ENCODE peak calls at places on chromosomes 13 and 19, in ten cellular contexts. One of them, this sample, is unnamed.

GRCh38 chr19:13039211-13039789 is 44.0 kb downstream of the NFIX start:
- DNase-seq in tibial artery: no peak
- DNase-seq in activated B cell treated with CpG ODN at 0.5 μM for 24 hours: no peak
- DNase-seq in AG04450: no peak
- DNase-seq in iris pigment epithelial cell: no peak
- DNase-seq in coronary artery: no peak
- DNase-seq in left ventricle myocardium inferior: no peak
- DNase-seq in NCI-H82: no peak
- DNase-seq in activated T-helper 2 cell treated with anti-CD3 and anti-CD28 coated beads, Interferon-gamma antibody, Interleukin-2, Interleukin-4, amounts not matched to agents 10 μg/mL and 5 μg/mL and 100 μg/mL, durations not matched to agents 14 hours and 24 hours and 36 hours: no peak
- DNase-seq in LHCN-M2: no peak
- DNase-seq in this sample: no peak

GRCh38 chr13:114108141-114108761 is 24.2 kb downstream of the RASA3 start:
- DNase-seq in tibial artery: peak
- DNase-seq in activated B cell treated with CpG ODN at 0.5 μM for 24 hours: no peak
- DNase-seq in AG04450: no peak
- DNase-seq in iris pigment epithelial cell: no peak
- DNase-seq in coronary artery: no peak
- DNase-seq in left ventricle myocardium inferior: no peak
- DNase-seq in NCI-H82: no peak
- DNase-seq in activated T-helper 2 cell treated with anti-CD3 and anti-CD28 coated beads, Interferon-gamma antibody, Interleukin-2, Interleukin-4, amounts not matched to agents 10 μg/mL and 5 μg/mL and 100 μg/mL, durations not matched to agents 14 hours and 24 hours and 36 hours: no peak
- DNase-seq in LHCN-M2: no peak
- DNase-seq in this sample: peak

GRCh38 chr13:110206170-110206569 is 100.8 kb downstream of the COL4A1 start:
- DNase-seq in tibial artery: no peak
- DNase-seq in activated B cell treated with CpG ODN at 0.5 μM for 24 hours: no peak
- DNase-seq in AG04450: no peak
- DNase-seq in iris pigment epithelial cell: no peak
- DNase-seq in coronary artery: no peak
- DNase-seq in left ventricle myocardium inferior: no peak
- DNase-seq in NCI-H82: no peak
- DNase-seq in activated T-helper 2 cell treated with anti-CD3 and anti-CD28 coated beads, Interferon-gamma antibody, Interleukin-2, Interleukin-4, amounts not matched to agents 10 μg/mL and 5 μg/mL and 100 μg/mL, durations not matched to agents 14 hours and 24 hours and 36 hours: no peak
- DNase-seq in LHCN-M2: no peak
- DNase-seq in this sample: no peak

GRCh38 chr13:49248433-49249002 is 793 bp downstream of the CDADC1 start:
- DNase-seq in tibial artery: no peak
- DNase-seq in activated B cell treated with CpG ODN at 0.5 μM for 24 hours: no peak
- DNase-seq in AG04450: no peak
- DNase-seq in iris pigment epithelial cell: peak
- DNase-seq in coronary artery: no peak
- DNase-seq in left ventricle myocardium inferior: no peak
- DNase-seq in NCI-H82: peak
- DNase-seq in activated T-helper 2 cell treated with anti-CD3 and anti-CD28 coated beads, Interferon-gamma antibody, Interleukin-2, Interleukin-4, amounts not matched to agents 10 μg/mL and 5 μg/mL and 100 μg/mL, durations not matched to agents 14 hours and 24 hours and 36 hours: peak
- DNase-seq in LHCN-M2: peak
- DNase-seq in this sample: peak

GRCh38 chr13:97278395-97279078 is 56.4 kb downstream of the MBNL2 start:
- DNase-seq in tibial artery: no peak
- DNase-seq in activated B cell treated with CpG ODN at 0.5 μM for 24 hours: no peak
- DNase-seq in AG04450: no peak
- DNase-seq in iris pigment epithelial cell: no peak
- DNase-seq in coronary artery: no peak
- DNase-seq in left ventricle myocardium inferior: no peak
- DNase-seq in NCI-H82: no peak
- DNase-seq in activated T-helper 2 cell treated with anti-CD3 and anti-CD28 coated beads, Interferon-gamma antibody, Interleukin-2, Interleukin-4, amounts not matched to agents 10 μg/mL and 5 μg/mL and 100 μg/mL, durations not matched to agents 14 hours and 24 hours and 36 hours: no peak
- DNase-seq in LHCN-M2: no peak
- DNase-seq in this sample: no peak

GRCh38 chr19:37361994-37362393 is 8.9 kb upstream of the ZNF527 start:
- DNase-seq in tibial artery: no peak
- DNase-seq in activated B cell treated with CpG ODN at 0.5 μM for 24 hours: no peak
- DNase-seq in AG04450: peak
- DNase-seq in iris pigment epithelial cell: peak
- DNase-seq in coronary artery: no peak
- DNase-seq in left ventricle myocardium inferior: no peak
- DNase-seq in NCI-H82: no peak
- DNase-seq in activated T-helper 2 cell treated with anti-CD3 and anti-CD28 coated beads, Interferon-gamma antibody, Interleukin-2, Interleukin-4, amounts not matched to agents 10 μg/mL and 5 μg/mL and 100 μg/mL, durations not matched to agents 14 hours and 24 hours and 36 hours: no peak
- DNase-seq in LHCN-M2: peak
- DNase-seq in this sample: no peak

GRCh38 chr19:32802840-32803239 is 66.7 kb downstream of the SLC7A9 start:
- DNase-seq in tibial artery: no peak
- DNase-seq in activated B cell treated with CpG ODN at 0.5 μM for 24 hours: no peak
- DNase-seq in AG04450: no peak
- DNase-seq in iris pigment epithelial cell: no peak
- DNase-seq in coronary artery: no peak
- DNase-seq in left ventricle myocardium inferior: no peak
- DNase-seq in NCI-H82: no peak
- DNase-seq in activated T-helper 2 cell treated with anti-CD3 and anti-CD28 coated beads, Interferon-gamma antibody, Interleukin-2, Interleukin-4, amounts not matched to agents 10 μg/mL and 5 μg/mL and 100 μg/mL, durations not matched to agents 14 hours and 24 hours and 36 hours: no peak
- DNase-seq in LHCN-M2: no peak
- DNase-seq in this sample: no peak

GRCh38 chr13:50934735-50935419 is 25.3 kb downstream of the RNASEH2B start:
- DNase-seq in tibial artery: no peak
- DNase-seq in activated B cell treated with CpG ODN at 0.5 μM for 24 hours: no peak
- DNase-seq in AG04450: no peak
- DNase-seq in iris pigment epithelial cell: no peak
- DNase-seq in coronary artery: no peak
- DNase-seq in left ventricle myocardium inferior: no peak
- DNase-seq in NCI-H82: no peak
- DNase-seq in activated T-helper 2 cell treated with anti-CD3 and anti-CD28 coated beads, Interferon-gamma antibody, Interleukin-2, Interleukin-4, amounts not matched to agents 10 μg/mL and 5 μg/mL and 100 μg/mL, durations not matched to agents 14 hours and 24 hours and 36 hours: no peak
- DNase-seq in LHCN-M2: no peak
- DNase-seq in this sample: no peak

GRCh38 chr19:48419158-48419920 is 25.9 kb downstream of the GRIN2D start:
- DNase-seq in tibial artery: no peak
- DNase-seq in activated B cell treated with CpG ODN at 0.5 μM for 24 hours: peak
- DNase-seq in AG04450: no peak
- DNase-seq in iris pigment epithelial cell: peak
- DNase-seq in coronary artery: no peak
- DNase-seq in left ventricle myocardium inferior: peak
- DNase-seq in NCI-H82: peak
- DNase-seq in activated T-helper 2 cell treated with anti-CD3 and anti-CD28 coated beads, Interferon-gamma antibody, Interleukin-2, Interleukin-4, amounts not matched to agents 10 μg/mL and 5 μg/mL and 100 μg/mL, durations not matched to agents 14 hours and 24 hours and 36 hours: peak
- DNase-seq in LHCN-M2: peak
- DNase-seq in this sample: no peak

GRCh38 chr19:35392742-35393350 is 22.0 kb downstream of the GPR42 start:
- DNase-seq in tibial artery: no peak
- DNase-seq in activated B cell treated with CpG ODN at 0.5 μM for 24 hours: no peak
- DNase-seq in AG04450: no peak
- DNase-seq in iris pigment epithelial cell: no peak
- DNase-seq in coronary artery: no peak
- DNase-seq in left ventricle myocardium inferior: no peak
- DNase-seq in NCI-H82: no peak
- DNase-seq in activated T-helper 2 cell treated with anti-CD3 and anti-CD28 coated beads, Interferon-gamma antibody, Interleukin-2, Interleukin-4, amounts not matched to agents 10 μg/mL and 5 μg/mL and 100 μg/mL, durations not matched to agents 14 hours and 24 hours and 36 hours: no peak
- DNase-seq in LHCN-M2: no peak
- DNase-seq in this sample: no peak

GRCh38 chr13:31970237-31970930 is 61.2 kb upstream of the FRY start:
- DNase-seq in tibial artery: no peak
- DNase-seq in activated B cell treated with CpG ODN at 0.5 μM for 24 hours: no peak
- DNase-seq in AG04450: peak
- DNase-seq in iris pigment epithelial cell: peak
- DNase-seq in coronary artery: no peak
- DNase-seq in left ventricle myocardium inferior: no peak
- DNase-seq in NCI-H82: no peak
- DNase-seq in activated T-helper 2 cell treated with anti-CD3 and anti-CD28 coated beads, Interferon-gamma antibody, Interleukin-2, Interleukin-4, amounts not matched to agents 10 μg/mL and 5 μg/mL and 100 μg/mL, durations not matched to agents 14 hours and 24 hours and 36 hours: no peak
- DNase-seq in LHCN-M2: peak
- DNase-seq in this sample: no peak

GRCh38 chr13:97212540-97213146 is 9.5 kb upstream of the MBNL2 start:
- DNase-seq in tibial artery: no peak
- DNase-seq in activated B cell treated with CpG ODN at 0.5 μM for 24 hours: no peak
- DNase-seq in AG04450: no peak
- DNase-seq in iris pigment epithelial cell: peak
- DNase-seq in coronary artery: no peak
- DNase-seq in left ventricle myocardium inferior: no peak
- DNase-seq in NCI-H82: peak
- DNase-seq in activated T-helper 2 cell treated with anti-CD3 and anti-CD28 coated beads, Interferon-gamma antibody, Interleukin-2, Interleukin-4, amounts not matched to agents 10 μg/mL and 5 μg/mL and 100 μg/mL, durations not matched to agents 14 hours and 24 hours and 36 hours: no peak
- DNase-seq in LHCN-M2: peak
- DNase-seq in this sample: no peak

GRCh38 chr19:49128545-49129237 is 9.3 kb downstream of the PPFIA3 start:
- DNase-seq in tibial artery: no peak
- DNase-seq in activated B cell treated with CpG ODN at 0.5 μM for 24 hours: no peak
- DNase-seq in AG04450: no peak
- DNase-seq in iris pigment epithelial cell: no peak
- DNase-seq in coronary artery: no peak
- DNase-seq in left ventricle myocardium inferior: no peak
- DNase-seq in NCI-H82: no peak
- DNase-seq in activated T-helper 2 cell treated with anti-CD3 and anti-CD28 coated beads, Interferon-gamma antibody, Interleukin-2, Interleukin-4, amounts not matched to agents 10 μg/mL and 5 μg/mL and 100 μg/mL, durations not matched to agents 14 hours and 24 hours and 36 hours: no peak
- DNase-seq in LHCN-M2: no peak
- DNase-seq in this sample: no peak

GRCh38 chr13:64556391-64556790 is 2673.7 kb downstream of the PCDH9 start:
- DNase-seq in tibial artery: no peak
- DNase-seq in activated B cell treated with CpG ODN at 0.5 μM for 24 hours: no peak
- DNase-seq in AG04450: no peak
- DNase-seq in iris pigment epithelial cell: peak
- DNase-seq in coronary artery: no peak
- DNase-seq in left ventricle myocardium inferior: no peak
- DNase-seq in NCI-H82: no peak
- DNase-seq in activated T-helper 2 cell treated with anti-CD3 and anti-CD28 coated beads, Interferon-gamma antibody, Interleukin-2, Interleukin-4, amounts not matched to agents 10 μg/mL and 5 μg/mL and 100 μg/mL, durations not matched to agents 14 hours and 24 hours and 36 hours: no peak
- DNase-seq in LHCN-M2: no peak
- DNase-seq in this sample: no peak

GRCh38 chr13:20127563-20128458 is 33.0 kb downstream of the GJA3 start:
- DNase-seq in tibial artery: peak
- DNase-seq in activated B cell treated with CpG ODN at 0.5 μM for 24 hours: peak
- DNase-seq in AG04450: no peak
- DNase-seq in iris pigment epithelial cell: peak
- DNase-seq in coronary artery: peak
- DNase-seq in left ventricle myocardium inferior: peak
- DNase-seq in NCI-H82: peak
- DNase-seq in activated T-helper 2 cell treated with anti-CD3 and anti-CD28 coated beads, Interferon-gamma antibody, Interleukin-2, Interleukin-4, amounts not matched to agents 10 μg/mL and 5 μg/mL and 100 μg/mL, durations not matched to agents 14 hours and 24 hours and 36 hours: peak
- DNase-seq in LHCN-M2: peak
- DNase-seq in this sample: peak

GRCh38 chr13:30892966-30893365 is 13.1 kb upstream of the MEDAG start:
- DNase-seq in tibial artery: peak
- DNase-seq in activated B cell treated with CpG ODN at 0.5 μM for 24 hours: no peak
- DNase-seq in AG04450: no peak
- DNase-seq in iris pigment epithelial cell: peak
- DNase-seq in coronary artery: peak
- DNase-seq in left ventricle myocardium inferior: no peak
- DNase-seq in NCI-H82: peak
- DNase-seq in activated T-helper 2 cell treated with anti-CD3 and anti-CD28 coated beads, Interferon-gamma antibody, Interleukin-2, Interleukin-4, amounts not matched to agents 10 μg/mL and 5 μg/mL and 100 μg/mL, durations not matched to agents 14 hours and 24 hours and 36 hours: no peak
- DNase-seq in LHCN-M2: peak
- DNase-seq in this sample: peak

GRCh38 chr13:20828540-20829364 is 55.0 kb upstream of the EEF1AKMT1 start:
- DNase-seq in tibial artery: no peak
- DNase-seq in activated B cell treated with CpG ODN at 0.5 μM for 24 hours: no peak
- DNase-seq in AG04450: no peak
- DNase-seq in iris pigment epithelial cell: peak
- DNase-seq in coronary artery: no peak
- DNase-seq in left ventricle myocardium inferior: no peak
- DNase-seq in NCI-H82: peak
- DNase-seq in activated T-helper 2 cell treated with anti-CD3 and anti-CD28 coated beads, Interferon-gamma antibody, Interleukin-2, Interleukin-4, amounts not matched to agents 10 μg/mL and 5 μg/mL and 100 μg/mL, durations not matched to agents 14 hours and 24 hours and 36 hours: peak
- DNase-seq in LHCN-M2: peak
- DNase-seq in this sample: no peak

GRCh38 chr13:76677047-76677446 is 209.2 kb downstream of the KCTD12 start:
- DNase-seq in tibial artery: peak
- DNase-seq in activated B cell treated with CpG ODN at 0.5 μM for 24 hours: no peak
- DNase-seq in AG04450: no peak
- DNase-seq in iris pigment epithelial cell: peak
- DNase-seq in coronary artery: no peak
- DNase-seq in left ventricle myocardium inferior: peak
- DNase-seq in NCI-H82: peak
- DNase-seq in activated T-helper 2 cell treated with anti-CD3 and anti-CD28 coated beads, Interferon-gamma antibody, Interleukin-2, Interleukin-4, amounts not matched to agents 10 μg/mL and 5 μg/mL and 100 μg/mL, durations not matched to agents 14 hours and 24 hours and 36 hours: no peak
- DNase-seq in LHCN-M2: peak
- DNase-seq in this sample: no peak

GRCh38 chr19:850221-850978 is 1.7 kb upstream of the ELANE start:
- DNase-seq in tibial artery: peak
- DNase-seq in activated B cell treated with CpG ODN at 0.5 μM for 24 hours: no peak
- DNase-seq in AG04450: peak
- DNase-seq in iris pigment epithelial cell: peak
- DNase-seq in coronary artery: peak
- DNase-seq in left ventricle myocardium inferior: peak
- DNase-seq in NCI-H82: peak
- DNase-seq in activated T-helper 2 cell treated with anti-CD3 and anti-CD28 coated beads, Interferon-gamma antibody, Interleukin-2, Interleukin-4, amounts not matched to agents 10 μg/mL and 5 μg/mL and 100 μg/mL, durations not matched to agents 14 hours and 24 hours and 36 hours: no peak
- DNase-seq in LHCN-M2: peak
- DNase-seq in this sample: peak

GRCh38 chr13:32587014-32587773 is 942 bp downstream of the PDS5B start:
- DNase-seq in tibial artery: peak
- DNase-seq in activated B cell treated with CpG ODN at 0.5 μM for 24 hours: peak
- DNase-seq in AG04450: no peak
- DNase-seq in iris pigment epithelial cell: peak
- DNase-seq in coronary artery: peak
- DNase-seq in left ventricle myocardium inferior: peak
- DNase-seq in NCI-H82: peak
- DNase-seq in activated T-helper 2 cell treated with anti-CD3 and anti-CD28 coated beads, Interferon-gamma antibody, Interleukin-2, Interleukin-4, amounts not matched to agents 10 μg/mL and 5 μg/mL and 100 μg/mL, durations not matched to agents 14 hours and 24 hours and 36 hours: peak
- DNase-seq in LHCN-M2: peak
- DNase-seq in this sample: peak

GRCh38 chr13:51814825-51815650 is 11.1 kb upstream of the DHRS12 start:
- DNase-seq in tibial artery: no peak
- DNase-seq in activated B cell treated with CpG ODN at 0.5 μM for 24 hours: peak
- DNase-seq in AG04450: no peak
- DNase-seq in iris pigment epithelial cell: peak
- DNase-seq in coronary artery: no peak
- DNase-seq in left ventricle myocardium inferior: peak
- DNase-seq in NCI-H82: peak
- DNase-seq in activated T-helper 2 cell treated with anti-CD3 and anti-CD28 coated beads, Interferon-gamma antibody, Interleukin-2, Interleukin-4, amounts not matched to agents 10 μg/mL and 5 μg/mL and 100 μg/mL, durations not matched to agents 14 hours and 24 hours and 36 hours: peak
- DNase-seq in LHCN-M2: peak
- DNase-seq in this sample: peak

GRCh38 chr19:3125900-3126524 is 9.8 kb upstream of the GNA15 start:
- DNase-seq in tibial artery: peak
- DNase-seq in activated B cell treated with CpG ODN at 0.5 μM for 24 hours: peak
- DNase-seq in AG04450: no peak
- DNase-seq in iris pigment epithelial cell: peak
- DNase-seq in coronary artery: no peak
- DNase-seq in left ventricle myocardium inferior: peak
- DNase-seq in NCI-H82: peak
- DNase-seq in activated T-helper 2 cell treated with anti-CD3 and anti-CD28 coated beads, Interferon-gamma antibody, Interleukin-2, Interleukin-4, amounts not matched to agents 10 μg/mL and 5 μg/mL and 100 μg/mL, durations not matched to agents 14 hours and 24 hours and 36 hours: peak
- DNase-seq in LHCN-M2: peak
- DNase-seq in this sample: no peak

GRCh38 chr13:110245421-110245899 is 61.5 kb downstream of the COL4A1 start:
- DNase-seq in tibial artery: no peak
- DNase-seq in activated B cell treated with CpG ODN at 0.5 μM for 24 hours: no peak
- DNase-seq in AG04450: peak
- DNase-seq in iris pigment epithelial cell: no peak
- DNase-seq in coronary artery: no peak
- DNase-seq in left ventricle myocardium inferior: no peak
- DNase-seq in NCI-H82: no peak
- DNase-seq in activated T-helper 2 cell treated with anti-CD3 and anti-CD28 coated beads, Interferon-gamma antibody, Interleukin-2, Interleukin-4, amounts not matched to agents 10 μg/mL and 5 μg/mL and 100 μg/mL, durations not matched to agents 14 hours and 24 hours and 36 hours: no peak
- DNase-seq in LHCN-M2: peak
- DNase-seq in this sample: no peak

GRCh38 chr19:10105241-10106099 is 692 bp upstream of the PPAN start:
- DNase-seq in tibial artery: no peak
- DNase-seq in activated B cell treated with CpG ODN at 0.5 μM for 24 hours: no peak
- DNase-seq in AG04450: no peak
- DNase-seq in iris pigment epithelial cell: no peak
- DNase-seq in coronary artery: no peak
- DNase-seq in left ventricle myocardium inferior: no peak
- DNase-seq in NCI-H82: no peak
- DNase-seq in activated T-helper 2 cell treated with anti-CD3 and anti-CD28 coated beads, Interferon-gamma antibody, Interleukin-2, Interleukin-4, amounts not matched to agents 10 μg/mL and 5 μg/mL and 100 μg/mL, durations not matched to agents 14 hours and 24 hours and 36 hours: peak
- DNase-seq in LHCN-M2: no peak
- DNase-seq in this sample: no peak

GRCh38 chr13:76809369-76809768 is 76.8 kb downstream of the KCTD12 start:
- DNase-seq in tibial artery: no peak
- DNase-seq in activated B cell treated with CpG ODN at 0.5 μM for 24 hours: no peak
- DNase-seq in AG04450: no peak
- DNase-seq in iris pigment epithelial cell: no peak
- DNase-seq in coronary artery: no peak
- DNase-seq in left ventricle myocardium inferior: no peak
- DNase-seq in NCI-H82: no peak
- DNase-seq in activated T-helper 2 cell treated with anti-CD3 and anti-CD28 coated beads, Interferon-gamma antibody, Interleukin-2, Interleukin-4, amounts not matched to agents 10 μg/mL and 5 μg/mL and 100 μg/mL, durations not matched to agents 14 hours and 24 hours and 36 hours: no peak
- DNase-seq in LHCN-M2: no peak
- DNase-seq in this sample: no peak

GRCh38 chr19:18496167-18496979 is 25.5 kb downstream of the ELL start:
- DNase-seq in tibial artery: no peak
- DNase-seq in activated B cell treated with CpG ODN at 0.5 μM for 24 hours: no peak
- DNase-seq in AG04450: no peak
- DNase-seq in iris pigment epithelial cell: peak
- DNase-seq in coronary artery: no peak
- DNase-seq in left ventricle myocardium inferior: peak
- DNase-seq in NCI-H82: no peak
- DNase-seq in activated T-helper 2 cell treated with anti-CD3 and anti-CD28 coated beads, Interferon-gamma antibody, Interleukin-2, Interleukin-4, amounts not matched to agents 10 μg/mL and 5 μg/mL and 100 μg/mL, durations not matched to agents 14 hours and 24 hours and 36 hours: peak
- DNase-seq in LHCN-M2: peak
- DNase-seq in this sample: no peak

GRCh38 chr19:4052114-4052992 is 14.3 kb downstream of the ZBTB7A start:
- DNase-seq in tibial artery: peak
- DNase-seq in activated B cell treated with CpG ODN at 0.5 μM for 24 hours: no peak
- DNase-seq in AG04450: no peak
- DNase-seq in iris pigment epithelial cell: peak
- DNase-seq in coronary artery: no peak
- DNase-seq in left ventricle myocardium inferior: no peak
- DNase-seq in NCI-H82: no peak
- DNase-seq in activated T-helper 2 cell treated with anti-CD3 and anti-CD28 coated beads, Interferon-gamma antibody, Interleukin-2, Interleukin-4, amounts not matched to agents 10 μg/mL and 5 μg/mL and 100 μg/mL, durations not matched to agents 14 hours and 24 hours and 36 hours: no peak
- DNase-seq in LHCN-M2: peak
- DNase-seq in this sample: no peak